ENCODE peak calls at places on chromosomes 6 and 20, in nine cellular contexts. U, O, A, T, M, X, R, K and F are unnamed samples.

GRCh38 chr6:129317931-129318820 is 391.8 kb downstream of the ARHGAP18 start:
- DNase-seq in K (no peak), U (no peak), M (no peak), O (no peak), T (no peak), A (no peak), X (no peak), R (peak; percentile 25), F (no peak)

GRCh38 chr6:122758927-122759334 is 20.6 kb upstream of the FABP7 start:
- DNase-seq in U (no peak), K (no peak), T (no peak), M (no peak), O (no peak), X (no peak), A (no peak), R (no peak), F (no peak)

GRCh38 chr6:79894939-79895338 is 52.4 kb downstream of the ELOVL4 start:
- DNase-seq in K (no peak), T (no peak), M (no peak), R (no peak), A (no peak), O (no peak), X (no peak), U (no peak), F (no peak)

GRCh38 chr6:151284431-151285060 is 44.8 kb downstream of the AKAP12 start:
- DNase-seq in O (no peak), A (no peak), K (no peak), R (no peak), M (no peak), T (no peak), X (no peak), U (no peak), F (no peak)

GRCh38 chr6:167829513-167829912 is 2.8 kb downstream of the AFDN start:
- DNase-seq in O (no peak), A (no peak), R (no peak), X (no peak), U (no peak), M (no peak), K (no peak), T (no peak), F (no peak)

GRCh38 chr6:45272626-45273025 is 55.5 kb upstream of the RUNX2 start:
- DNase-seq in X (no peak), R (no peak), T (no peak), U (no peak), A (no peak), K (no peak), M (no peak), O (no peak), F (no peak)

GRCh38 chr20:62208805-62209755 is 11.0 kb downstream of the HRH3 start:
- DNase-seq in T (no peak), R (no peak), M (no peak), X (peak; percentile 54), K (peak; percentile 19), A (no peak), U (no peak), O (no peak), F (no peak)

GRCh38 chr6:55773620-55774019 is 101.8 kb downstream of the BMP5 start:
- DNase-seq in X (no peak), A (no peak), M (no peak), R (no peak), T (no peak), O (no peak), K (no peak), U (no peak), F (no peak)

GRCh38 chr20:53752971-53753879 is 159.6 kb upstream of the ZNF217 start:
- DNase-seq in M (no peak), K (no peak), O (no peak), T (no peak), U (no peak), R (no peak), X (no peak), A (no peak), F (peak; percentile 62)

GRCh38 chr6:17835784-17836183 is 129.1 kb upstream of the NUP153 start:
- DNase-seq in A (no peak), M (no peak), U (no peak), O (no peak), T (no peak), X (no peak), R (no peak), K (peak; percentile 28), F (no peak)

GRCh38 chr6:108952776-108953486 is 104.7 kb downstream of the ARMC2 start:
- DNase-seq in R (no peak), O (no peak), K (no peak), A (no peak), X (no peak), M (no peak), U (no peak), T (no peak), F (no peak)

GRCh38 chr6:16803294-16804006 is 42.2 kb upstream of the ATXN1 start:
- DNase-seq in O (no peak), R (peak; percentile 21), M (no peak), K (peak; percentile 86), T (no peak), X (no peak), U (peak; percentile 69), A (peak; percentile 71), F (no peak)

GRCh38 chr6:43951756-43952675 is 175.2 kb downstream of the MRPL14 start:
- DNase-seq in X (no peak), M (no peak), A (no peak), U (no peak), O (no peak), T (no peak), K (no peak), R (no peak), F (peak; percentile 27)

GRCh38 chr20:47724398-47724797 is 60.9 kb downstream of the SULF2 start:
- DNase-seq in M (no peak), K (no peak), X (no peak), T (no peak), R (no peak), U (no peak), O (no peak), A (no peak), F (no peak)
- H3K27ac ChIP-seq in M (no peak overlapping the region), K (no peak overlapping the region), X (no peak overlapping the region), T (no peak overlapping the region), R (no peak overlapping the region), U (no peak overlapping the region), O (no peak overlapping the region), A (no peak overlapping the region), F (no peak overlapping the region)

DNA sequence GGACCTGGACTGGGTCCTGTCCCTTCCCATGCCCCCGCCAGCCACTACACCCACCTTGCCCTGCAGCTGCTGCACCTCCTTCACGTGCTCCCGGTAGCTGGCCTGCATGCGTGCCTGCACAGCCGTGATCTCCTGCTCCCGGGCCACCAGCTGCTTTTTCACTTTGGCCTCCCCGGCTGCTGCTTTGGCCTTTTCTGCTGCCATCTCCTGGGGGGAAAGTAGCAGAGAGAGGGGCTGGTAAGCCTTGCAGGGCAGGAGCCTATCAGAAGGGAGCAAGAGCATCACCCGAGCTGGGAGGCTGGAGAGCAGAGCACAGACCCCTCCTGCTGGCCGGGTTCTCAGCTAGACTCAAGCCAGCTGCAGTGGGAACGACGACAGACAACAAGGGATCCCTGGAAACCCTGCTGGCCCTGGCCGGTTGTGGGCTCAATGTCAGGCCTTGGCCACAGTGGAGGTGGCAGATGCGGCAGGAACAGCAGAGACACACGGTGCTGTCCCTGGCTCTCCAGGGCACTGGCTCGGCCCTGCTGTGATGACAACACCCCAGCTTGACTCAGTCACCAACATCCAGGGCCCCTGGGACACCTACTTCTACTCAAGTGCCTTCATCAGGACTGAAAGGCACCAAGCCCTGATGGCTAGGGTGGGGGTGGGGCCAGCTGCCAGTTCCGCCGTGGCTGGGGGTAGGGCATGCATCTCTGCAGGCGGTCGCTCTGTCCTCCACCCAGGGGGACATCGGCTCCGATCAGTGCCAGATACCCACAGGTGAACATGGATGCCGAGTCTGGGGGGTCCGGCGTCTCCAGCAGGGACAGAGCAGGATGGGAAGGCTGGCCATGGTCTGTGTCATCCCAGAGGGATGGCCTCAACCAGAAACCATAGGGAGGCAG is 45.3 kb downstream of the RRBP1 start:
- DNase-seq in O (no peak), K (peak; percentile 77), T (no peak), X (no peak), M (no peak), A (peak; percentile 61), R (no peak), U (no peak), F (no peak)
- TF ChIP-seq CTCF in O (no peak), K (peak; percentile 3), T (no peak), X (no peak), M (no peak), A (no peak), R (no peak), U (no peak), F (no peak)

DNA sequence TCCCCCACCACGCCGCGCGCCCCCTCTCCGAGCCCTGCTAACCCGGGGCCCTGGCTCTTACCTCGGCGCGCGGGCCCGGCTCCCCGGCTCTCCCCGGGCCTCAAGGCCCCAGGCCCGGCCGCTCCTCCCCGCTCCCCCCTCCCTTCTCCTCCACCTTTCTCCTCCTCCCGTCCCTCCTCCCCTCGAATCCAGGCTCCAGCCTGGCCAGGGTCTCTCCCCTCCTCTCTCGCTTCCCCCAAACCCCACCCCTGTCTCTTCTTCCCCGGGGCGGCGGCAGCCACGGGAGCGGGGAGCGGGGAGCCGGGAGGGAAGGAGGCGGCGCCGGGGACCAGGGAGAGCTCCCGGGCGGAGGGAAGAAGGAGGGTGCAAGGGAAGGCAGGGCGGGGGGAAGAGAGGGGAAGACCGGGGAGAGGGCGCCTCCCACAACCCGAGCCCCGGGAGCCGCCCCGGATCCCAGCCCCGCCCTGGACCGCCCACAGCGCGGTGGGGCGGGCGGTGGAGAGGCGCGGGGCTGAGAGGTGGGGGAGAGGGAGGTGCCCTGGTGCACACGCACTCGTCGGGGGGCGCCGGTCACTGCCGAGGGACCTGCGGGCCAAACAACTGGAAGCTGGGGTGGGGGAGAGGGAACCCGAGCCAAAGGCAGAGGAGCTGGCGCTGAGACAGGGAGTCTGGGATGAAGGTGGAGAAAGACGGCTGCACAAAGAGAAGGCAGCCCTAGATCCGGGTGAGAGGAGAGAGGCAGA is at the start of gene GABBR1:
- DNase-seq in K (peak; percentile 95), T (peak; percentile 87), U (peak; percentile 89), O (peak; percentile 92), R (peak; percentile 90), M (peak; percentile 94), X (peak; percentile 86), A (peak; percentile 91), F (peak; percentile 89)
- H3K27ac ChIP-seq in K (peak within 1 kb of the TSS; percentile 84), T (peak within 1 kb of the TSS; percentile 61), U (peak within 1 kb of the TSS; percentile 78), O (peak within 1 kb of the TSS; percentile 68), R (peak within 1 kb of the TSS; percentile 49), M (peak within 1 kb of the TSS; percentile 83), X (peak within 1 kb of the TSS; percentile 87), A (peak within 1 kb of the TSS; percentile 74), F (peak within 1 kb of the TSS; percentile 41)

GRCh38 chr6:1336246-1336843 is 24.4 kb downstream of the FOXQ1 start:
- DNase-seq in U (no peak), X (no peak), T (peak; percentile 67), K (no peak), R (peak; percentile 67), M (no peak), A (no peak), O (no peak), F (no peak)
- TF ChIP-seq CTCF in U (no peak), X (peak; percentile 69), T (peak; percentile 10), K (peak; percentile 6), R (peak; percentile 22), M (no peak), A (no peak), O (peak; percentile 30), F (peak; percentile 81)